ENCODE peak calls at places on chromosomes 13 and 19, in seven cellular contexts. J is neural progenitor cell, Z is ascending aorta, A is mucosa of descending colon, I is aorta, T is T-helper 17 cell, B is thoracic aorta. X is an unnamed sample. For H3K9me3, the result is how much of the 10 kb centered on the place peaks cover.

GRCh38 chr13:66837246-66837645 is 392.9 kb downstream of the PCDH9 start:
- DNase-seq in J (no peak), I (no peak), Z (no peak), B (no peak), A (no peak), T (no peak), X (no peak)

GRCh38 chr13:113581871-113582270 is 2.7 kb upstream of the TFDP1 start:
- DNase-seq in T (no peak), J (no peak), A (no peak), I (no peak), Z (no peak), B (no peak), X (no peak)

GRCh38 chr19:33214621-33215020 is 11.0 kb downstream of the SLC7A10 start:
- DNase-seq in T (no peak), I (no peak), A (no peak), Z (no peak), B (no peak), J (peak), X (no peak)

GRCh38 chr13:96229356-96229755 is 139.4 kb downstream of the HS6ST3 start:
- DNase-seq in Z (no peak), A (no peak), B (no peak), I (no peak), T (no peak), J (peak), X (peak)

GRCh38 chr13:49694446-49694845 is 3.2 kb upstream of the EBPL start:
- DNase-seq in B (no peak), T (no peak), A (no peak), J (no peak), I (no peak), Z (no peak), X (no peak)

GRCh38 chr19:49801966-49802661 is 11.0 kb downstream of the FUZ start:
- DNase-seq in Z (peak), T (no peak), J (peak), I (peak), B (peak), A (peak), X (no peak)

GRCh38 chr13:45436332-45436731 is 18.2 kb upstream of the SLC25A30 start:
- DNase-seq in T (no peak), J (no peak), B (no peak), A (no peak), Z (no peak), I (no peak), X (no peak)

GRCh38 chr19:49272204-49272603 is 52.8 kb downstream of the SLC6A16 start:
- DNase-seq in J (no peak), I (no peak), A (no peak), B (no peak), Z (no peak), T (no peak), X (no peak)

GRCh38 chr13:50941146-50941545 is 31.6 kb downstream of the RNASEH2B start:
- DNase-seq in A (no peak), B (no peak), Z (no peak), J (no peak), I (no peak), T (no peak), X (no peak)

GRCh38 chr19:39845621-39846175 is 481 bp downstream of the FBL start:
- DNase-seq in B (no peak), J (peak), A (no peak), Z (no peak), I (peak), T (no peak), X (no peak)

GRCh38 chr19:31356587-31357314 is 7.5 kb upstream of the TSHZ3 start:
- DNase-seq in B (no peak), T (peak), I (peak), A (no peak), Z (no peak), J (peak), X (no peak)

GRCh38 chr13:101530293-101530692 is 77.8 kb downstream of the ITGBL1 start:
- DNase-seq in I (no peak), B (no peak), T (no peak), Z (no peak), J (no peak), A (no peak), X (no peak)

DNA sequence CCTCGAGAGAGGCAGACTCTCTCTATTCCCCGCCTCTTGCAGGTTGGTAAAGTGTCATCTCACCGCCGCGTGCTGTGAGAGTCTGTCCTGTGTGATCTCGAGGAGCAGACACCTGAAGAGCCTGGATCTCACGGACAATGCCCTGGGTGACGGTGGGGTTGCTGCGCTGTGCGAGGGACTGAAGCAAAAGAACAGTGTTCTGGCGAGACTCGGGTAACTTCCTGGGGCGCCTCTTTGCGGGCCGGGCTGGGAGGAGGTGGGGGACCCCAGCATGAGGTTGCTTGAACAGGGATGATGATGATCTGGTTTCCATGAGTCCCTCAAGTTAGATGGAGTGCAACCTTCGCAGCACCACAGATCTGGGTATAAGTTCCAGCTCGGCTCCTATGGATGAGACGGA is 67.0 kb downstream of the NLRP5 start:
- DNase-seq in A (no peak), I (no peak), T (no peak), B (no peak), Z (no peak), J (no peak), X (no peak)
- H3K9me3 ChIP-seq in A (under half), I (under half), T (under half), B (under half), Z (under half), J (under half), X (under half)

GRCh38 chr19:19937403-19937802 is 36.7 kb downstream of the ZNF93 start:
- DNase-seq in T (no peak), J (no peak), A (no peak), B (no peak), Z (no peak), I (no peak), X (no peak)
- H3K9me3 ChIP-seq in T (under half), J (under half), A (half or more), B (half or more), Z (under half), I (under half), X (under half)

DNA sequence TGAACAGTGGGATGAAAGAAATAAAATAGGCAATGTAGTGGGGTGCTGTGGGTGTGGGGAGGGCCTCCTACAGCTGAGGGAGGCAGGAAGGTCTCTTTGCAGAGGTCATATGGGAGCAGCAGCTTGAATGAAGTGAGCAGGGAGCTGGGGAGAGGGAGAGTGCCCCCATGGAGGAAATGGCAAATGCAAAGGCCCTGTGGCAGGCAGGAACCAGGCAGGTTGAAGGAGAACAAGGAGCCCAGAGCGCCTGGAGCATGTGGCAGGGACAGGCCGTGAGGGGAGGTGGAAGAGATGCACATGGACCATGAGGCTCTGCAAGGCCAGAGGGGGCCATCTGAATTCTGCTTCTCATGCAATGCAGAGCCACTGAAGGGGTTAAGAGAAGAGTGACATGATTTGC is 191.8 kb downstream of the URI1 start:
- DNase-seq in A (no peak), Z (no peak), I (peak), T (no peak), J (no peak), B (no peak), X (no peak)
- H3K9me3 ChIP-seq in A (under half), Z (under half), I (under half), T (under half), J (under half), B (under half), X (under half)

DNA sequence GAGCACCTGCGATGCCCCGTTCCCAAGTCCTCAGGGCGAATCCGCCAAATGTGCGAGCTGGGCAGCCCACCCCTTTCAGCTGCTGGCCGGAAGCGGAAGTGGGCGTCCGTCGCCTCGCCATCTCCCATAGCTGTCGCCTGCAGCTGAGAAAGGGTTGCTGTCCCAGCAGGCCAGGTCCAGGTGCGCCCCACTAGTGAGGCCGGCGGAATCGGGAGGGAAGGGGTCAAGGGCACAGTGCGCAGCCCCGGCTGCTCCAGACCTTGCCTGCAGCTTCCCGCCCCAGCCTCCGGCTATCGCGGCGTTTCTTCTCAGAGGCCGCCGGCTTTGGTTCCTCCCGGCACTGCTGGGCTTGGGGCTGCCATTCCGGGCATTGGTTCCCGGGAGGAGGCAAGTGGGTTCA is at the start of gene ZNF177:
- DNase-seq in Z (no peak), T (no peak), J (no peak), B (no peak), A (no peak), I (no peak), X (no peak)
- H3K9me3 ChIP-seq in Z (half or more), T (under half), J (under half), B (half or more), A (half or more), I (under half), X (under half)

GRCh38 chr19:2854849-2855248 is 12.3 kb upstream of the ZNF556 start:
- DNase-seq in J (no peak), I (no peak), B (no peak), A (no peak), T (no peak), Z (no peak), X (no peak)
- H3K9me3 ChIP-seq in J (half or more), I (under half), B (half or more), A (half or more), T (under half), Z (half or more), X (under half)

GRCh38 chr13:85204668-85205344 is 594.4 kb downstream of the SLITRK6 start:
- DNase-seq in A (no peak), T (no peak), I (peak), B (no peak), J (no peak), Z (no peak), X (no peak)
- H3K9me3 ChIP-seq in A (under half), T (under half), I (under half), B (under half), J (under half), Z (under half), X (under half)

X was measured in iPS DF 6.9.